ENCODE peak calls at places on chromosomes 6 and 20, in four cellular contexts. W is AG09309, A is activated B cell treated with CpG ODN at 0.5 μM for 24 hours, C is A673. H is an unnamed sample.
A peak's percentile ranks its signal among the peaks of the same experiment; 100 is the strongest.

GRCh38 chr6:160030103-160030502 is 61.2 kb downstream of the IGF2R start:
- DNase-seq in C (peak; percentile 82), A (no peak), W (peak; percentile 84), H (no peak)

GRCh38 chr6:28941681-28942448 is 18.1 kb upstream of the TRIM27 start:
- DNase-seq in W (no peak), A (no peak), C (peak; percentile 40), H (no peak)

GRCh38 chr6:7285416-7285815 is 27.6 kb downstream of the SSR1 start:
- DNase-seq in W (no peak), C (no peak), A (no peak), H (no peak)

GRCh38 chr6:159943101-159943632 is 25.7 kb upstream of the IGF2R start:
- DNase-seq in C (no peak), A (no peak), W (no peak), H (no peak)

GRCh38 chr20:63926298-63926697 is 29.9 kb downstream of the UCKL1 start:
- DNase-seq in A (no peak), W (no peak), C (no peak), H (no peak)

GRCh38 chr6:39568896-39569295 is 156.3 kb downstream of the KIF6 start:
- DNase-seq in A (no peak), C (peak; percentile 33), W (peak; percentile 59), H (no peak)

GRCh38 chr20:31496761-31497295 is 17.4 kb upstream of the HM13 start:
- DNase-seq in W (no peak), A (no peak), C (peak; percentile 32), H (no peak)

GRCh38 chr20:24770628-24771556 is 178.2 kb upstream of the CST7 start:
- DNase-seq in A (no peak), W (no peak), C (no peak), H (peak; percentile 22)

GRCh38 chr6:69578366-69578890 is 218.4 kb downstream of the LMBRD1 start:
- DNase-seq in A (no peak), W (no peak), C (no peak), H (no peak)

GRCh38 chr20:36465109-36466080 is 75.9 kb upstream of the MYL9 start:
- DNase-seq in C (peak; percentile 96), W (peak; percentile 79), A (no peak), H (no peak)

GRCh38 chr6:1131285-1132079 is 180.4 kb upstream of the FOXQ1 start:
- DNase-seq in C (no peak), A (no peak), W (peak; percentile 88), H (no peak)

GRCh38 chr6:15413558-15414257 is 167.8 kb downstream of the JARID2 start:
- DNase-seq in A (no peak), W (no peak), C (peak; percentile 25), H (no peak)

GRCh38 chr6:88481519-88481918 is 315.4 kb upstream of the CNR1 start:
- DNase-seq in C (no peak), W (no peak), A (no peak), H (no peak)

GRCh38 chr6:141107562-141108160 is 1025.1 kb upstream of the GJE1 start:
- DNase-seq in C (no peak), W (no peak), A (no peak), H (no peak)

GRCh38 chr6:140670013-140670412 is 1295.6 kb upstream of the CITED2 start:
- DNase-seq in W (no peak), A (no peak), C (no peak), H (no peak)

GRCh38 chr6:144439016-144439415 is 153.9 kb downstream of the UTRN start:
- DNase-seq in A (no peak), W (no peak), C (no peak), H (no peak)

GRCh38 chr6:142088858-142089216 is 43.9 kb upstream of the GJE1 start:
- DNase-seq in A (no peak), W (no peak), C (peak; percentile 32), H (no peak)

DNA sequence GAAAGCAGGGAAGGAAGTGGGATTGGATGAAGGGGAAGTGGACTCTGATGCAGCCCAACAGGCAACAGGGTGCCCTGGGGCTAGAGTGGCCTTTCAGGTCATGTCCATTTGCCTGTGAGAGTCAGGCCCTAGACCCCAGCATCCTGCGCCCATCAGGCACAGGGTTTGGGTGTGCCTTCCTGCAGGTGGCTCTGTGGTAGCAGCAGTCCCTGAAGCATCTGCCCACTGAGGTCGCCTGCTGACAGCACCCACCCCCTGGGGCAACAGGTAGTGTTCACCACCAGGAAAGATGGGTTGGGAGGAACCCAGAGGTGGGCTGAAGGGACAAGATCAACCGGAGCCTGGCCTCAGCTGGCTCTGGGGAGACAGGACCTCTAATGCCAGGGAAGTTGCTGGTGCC is 3.6 kb downstream of the PACSIN1 start:
- DNase-seq in W (no peak), C (no peak), A (no peak), H (no peak)
- TF ChIP-seq CTCF in W (no peak), C (no peak), A (no peak), H (no peak)

GRCh38 chr6:151904631-151905030 is 97.1 kb downstream of the ESR1 start:
- DNase-seq in C (no peak), W (no peak), A (no peak), H (no peak)
- TF ChIP-seq CTCF in C (no peak), W (no peak), A (no peak), H (no peak)

DNA sequence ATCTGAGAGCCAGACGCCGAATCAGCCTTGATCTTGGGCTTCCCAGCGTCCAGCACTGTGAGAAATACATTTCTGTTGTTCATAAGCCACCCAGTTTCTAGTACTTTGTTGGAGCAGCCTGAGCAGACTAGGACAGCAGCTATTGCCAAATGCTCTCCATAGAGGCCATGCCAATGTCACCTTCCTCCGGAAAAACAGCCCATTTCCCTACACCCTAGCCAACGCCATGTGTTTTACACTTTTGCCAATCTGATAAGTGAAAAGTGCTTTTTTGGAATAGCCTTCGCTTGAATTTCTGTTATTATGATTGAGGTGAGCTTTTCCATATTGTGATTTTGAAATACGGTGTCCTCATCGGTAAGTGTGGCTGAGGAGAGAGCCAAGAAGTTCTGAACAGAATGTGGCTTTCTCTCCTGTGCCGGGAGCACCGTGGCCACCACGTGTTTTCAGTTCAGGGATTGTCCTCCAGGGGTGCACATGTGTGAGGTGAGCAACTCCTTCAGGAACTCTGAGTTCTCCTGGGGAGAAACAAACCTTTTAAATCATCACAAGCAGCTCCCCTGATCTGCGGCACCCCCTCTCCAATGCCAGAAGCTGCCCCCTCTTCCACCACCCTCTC is 35.8 kb downstream of the TAF8 start:
- DNase-seq in C (no peak), A (no peak), W (no peak), H (no peak)
- TF ChIP-seq CTCF in C (peak; percentile 32), A (no peak), W (peak; percentile 27), H (peak; percentile 43)

GRCh38 chr20:61997372-61997771 is 68.3 kb downstream of the TAF4 start:
- DNase-seq in A (no peak), C (no peak), W (no peak), H (no peak)
- TF ChIP-seq CTCF in A (no peak), C (no peak), W (no peak), H (no peak)

DNA sequence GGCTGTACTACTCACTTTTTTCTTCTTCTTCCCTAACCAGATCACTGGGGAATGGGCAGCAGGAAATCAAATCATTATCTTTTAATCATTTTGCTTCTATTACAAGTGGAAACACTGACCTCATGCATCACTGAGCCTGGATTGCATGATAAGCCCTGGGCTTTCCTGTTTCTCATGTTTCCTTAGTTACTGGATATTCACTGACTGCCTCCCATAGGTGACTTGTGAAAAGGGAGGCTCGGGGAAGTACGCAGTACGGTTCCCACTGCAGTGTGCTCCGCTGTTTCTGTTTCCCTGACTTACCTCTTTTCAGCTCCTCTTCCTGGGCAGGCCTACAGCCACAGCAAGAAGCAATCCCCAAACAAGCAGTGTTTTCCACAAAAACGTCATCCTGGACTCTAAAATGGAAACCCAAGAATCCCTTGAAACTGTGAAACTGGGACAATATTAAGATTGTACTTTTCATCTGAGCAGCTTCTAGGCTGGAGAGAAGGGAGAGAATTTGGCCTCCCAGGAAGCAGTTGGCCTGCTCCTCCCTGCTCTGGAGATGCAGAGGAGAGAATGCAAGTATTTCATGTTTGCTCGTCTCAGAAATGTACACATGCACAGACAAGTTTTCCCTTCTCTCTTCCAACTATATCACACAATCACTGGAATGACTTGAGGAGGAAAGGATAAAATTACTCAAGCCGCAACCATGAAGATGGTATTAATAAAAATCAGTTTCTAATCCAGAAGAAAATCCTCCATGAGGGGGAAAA is 13.1 kb downstream of the BTNL2 start:
- DNase-seq in C (peak; percentile 61), W (no peak), A (no peak), H (no peak)
- TF ChIP-seq CTCF in C (peak; percentile 17), W (no peak), A (no peak), H (no peak)

DNA sequence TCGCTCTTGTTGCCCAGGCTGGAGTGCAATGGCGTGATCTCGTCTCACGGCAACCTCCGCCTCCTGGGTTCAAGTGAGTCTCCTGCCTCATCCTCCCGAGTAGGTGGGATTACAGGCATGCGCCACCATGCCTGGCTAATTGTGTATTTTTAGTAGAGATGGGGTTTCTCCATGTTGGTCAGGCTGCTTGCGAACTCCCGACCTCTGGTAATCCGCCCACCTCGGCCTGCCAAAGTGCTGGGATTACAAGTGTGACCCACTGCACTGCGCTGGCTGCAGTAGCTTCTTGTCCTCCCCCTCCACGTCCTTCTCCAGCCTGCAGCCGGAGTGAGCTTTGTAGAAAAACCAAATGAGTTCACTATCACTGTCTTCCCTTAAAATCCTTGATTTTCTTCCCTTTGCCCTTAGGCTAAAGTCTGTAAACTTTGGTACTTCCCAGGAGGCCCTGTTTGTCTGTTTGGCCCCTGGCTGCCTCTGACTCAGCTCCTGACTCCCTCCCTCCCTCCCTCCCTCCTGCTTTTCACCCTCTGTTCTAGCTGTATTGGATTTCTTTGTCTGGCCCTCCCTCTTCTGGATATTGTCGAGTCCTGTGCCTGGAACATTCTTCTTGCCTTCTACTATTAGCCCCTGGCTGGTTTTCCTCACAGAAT is 12.9 kb downstream of the PARD6B start:
- DNase-seq in A (no peak), W (peak; percentile 60), C (peak; percentile 86), H (peak; percentile 37)
- TF ChIP-seq CTCF in A (no peak), W (peak; percentile 56), C (peak; percentile 43), H (no peak)